ENCODE peak calls at places on chromosomes 3 and 15, in ten cellular contexts. O is transverse colon; T is NCI-H2081 treated with DMSO at 0.1 percent for 48 hours; K is GM04504; U is tibial artery; D is naive thymus-derived CD4-positive, alpha-beta T cell; W is activated CD8-positive, alpha-beta memory T cell treated with anti-CD3 and anti-CD28 coated beads for 48 hours; M is GM20000; H is stomach; V is HT1080. S is an unnamed sample.

GRCh38 chr15:59278120-59278519 is 71.5 kb downstream of the LDHAL6B start:
- DNase-seq in O (no peak), T (no peak), K (no peak), U (no peak), D (no peak), W (no peak), M (no peak), H (no peak), V (peak; percentile 45), S (no peak)

GRCh38 chr15:75751901-75752300 is 39.3 kb upstream of the CSPG4 start:
- DNase-seq in O (no peak), T (no peak), K (no peak), U (peak; percentile 44), D (no peak), W (no peak), M (no peak), H (no peak), V (no peak), S (no peak)

GRCh38 chr15:72168131-72168825 is 29.3 kb downstream of the GRAMD2A start:
- DNase-seq in O (no peak), T (no peak), K (no peak), U (no peak), D (no peak), W (no peak), M (no peak), H (peak; percentile 34), V (peak; percentile 41), S (peak; percentile 29)

GRCh38 chr3:66303556-66303955 is 82.8 kb downstream of the SLC25A26 start:
- DNase-seq in O (no peak), T (no peak), K (no peak), U (no peak), D (no peak), W (no peak), M (peak; percentile 15), H (no peak), V (no peak), S (no peak)

GRCh38 chr3:134749802-134750553 is 45.1 kb upstream of the EPHB1 start:
- DNase-seq in O (no peak), T (no peak), K (no peak), U (no peak), D (no peak), W (no peak), M (no peak), H (no peak), V (no peak), S (no peak)

GRCh38 chr3:98772022-98772421 is 8.9 kb downstream of the ST3GAL6 start:
- DNase-seq in O (no peak), T (no peak), K (no peak), U (no peak), D (no peak), W (no peak), M (no peak), H (no peak), V (no peak), S (no peak)

GRCh38 chr3:106097817-106098410 is 229.1 kb upstream of the CBLB start:
- DNase-seq in O (no peak), T (no peak), K (no peak), U (no peak), D (no peak), W (no peak), M (no peak), H (no peak), V (no peak), S (no peak)

GRCh38 chr15:58742022-58742421 is 7.5 kb downstream of the ADAM10 start:
- DNase-seq in O (no peak), T (no peak), K (no peak), U (no peak), D (no peak), W (no peak), M (no peak), H (no peak), V (no peak), S (no peak)

GRCh38 chr3:195394700-195395099 is 48.1 kb downstream of the ACAP2 start:
- DNase-seq in O (no peak), T (no peak), K (no peak), U (no peak), D (no peak), W (no peak), M (no peak), H (no peak), V (no peak), S (no peak)

GRCh38 chr15:82832601-82833209 is 23.3 kb downstream of the WHAMM start:
- DNase-seq in O (no peak), T (no peak), K (peak; percentile 62), U (no peak), D (no peak), W (no peak), M (peak; percentile 71), H (no peak), V (peak; percentile 94), S (no peak)

GRCh38 chr3:187296058-187296457 is 4.5 kb upstream of the MASP1 start:
- DNase-seq in O (no peak), T (no peak), K (no peak), U (no peak), D (no peak), W (no peak), M (no peak), H (no peak), V (no peak), S (no peak)

GRCh38 chr3:95120921-95121320 is 1058.1 kb downstream of the NSUN3 start:
- DNase-seq in O (no peak), T (no peak), K (no peak), U (no peak), D (no peak), W (no peak), M (no peak), H (no peak), V (peak; percentile 7), S (no peak)

GRCh38 chr3:173912126-173912525 is 514.6 kb downstream of the NLGN1 start:
- DNase-seq in O (no peak), T (no peak), K (no peak), U (no peak), D (no peak), W (no peak), M (no peak), H (no peak), V (no peak), S (no peak)

GRCh38 chr3:86244897-86245296 is 746.1 kb downstream of the VGLL3 start:
- DNase-seq in O (no peak), T (no peak), K (no peak), U (no peak), D (no peak), W (no peak), M (no peak), H (no peak), V (no peak), S (no peak)

GRCh38 chr15:74648051-74648622 is 32.5 kb downstream of the CLK3 start:
- DNase-seq in O (no peak), T (no peak), K (no peak), U (no peak), D (no peak), W (no peak), M (no peak), H (no peak), V (no peak), S (no peak)

GRCh38 chr15:98850991-98851776 is 156.4 kb downstream of the PGPEP1L start:
- DNase-seq in O (peak; percentile 82), T (no peak), K (no peak), U (peak; percentile 89), D (peak; percentile 68), W (peak; percentile 23), M (peak; percentile 60), H (peak; percentile 83), V (peak; percentile 72), S (peak; percentile 87)

GRCh38 chr15:52303093-52303772 is 7.6 kb upstream of the MYO5C start:
- DNase-seq in O (no peak), T (no peak), K (no peak), U (no peak), D (no peak), W (no peak), M (no peak), H (no peak), V (peak; percentile 34), S (no peak)

GRCh38 chr15:36584511-36584910 is 5.1 kb downstream of the CDIN1 start:
- DNase-seq in O (no peak), T (no peak), K (no peak), U (no peak), D (no peak), W (no peak), M (no peak), H (no peak), V (no peak), S (no peak)

GRCh38 chr15:57654136-57654845 is 52.2 kb upstream of the POLR2M start:
- DNase-seq in O (no peak), T (no peak), K (peak; percentile 60), U (no peak), D (no peak), W (no peak), M (no peak), H (no peak), V (no peak), S (peak; percentile 49)

GRCh38 chr3:149089395-149089794 is 3.1 kb upstream of the HLTF start:
- DNase-seq in O (no peak), T (no peak), K (no peak), U (no peak), D (no peak), W (no peak), M (no peak), H (no peak), V (no peak), S (no peak)

GRCh38 chr3:46668116-46668515 is 25.4 kb downstream of the ALS2CL start:
- DNase-seq in O (peak; percentile 6), T (no peak), K (no peak), U (peak; percentile 58), D (no peak), W (no peak), M (no peak), H (peak; percentile 22), V (no peak), S (no peak)

GRCh38 chr15:90684281-90684680 is 32.9 kb upstream of the BLM start:
- DNase-seq in O (no peak), T (no peak), K (no peak), U (no peak), D (no peak), W (no peak), M (no peak), H (no peak), V (no peak), S (no peak)

GRCh38 chr3:193240850-193241706 is at the start of gene PLAAT1:
- DNase-seq in O (peak; percentile 61), T (peak; percentile 80), K (no peak), U (peak; percentile 71), D (no peak), W (no peak), M (peak; percentile 53), H (peak; percentile 75), V (peak; percentile 80), S (no peak)